ENCODE peak calls at places on chromosomes 5 and 9, in ten cellular contexts. One of them, this sample, is unnamed.

GRCh38 chr5:128534729-128535128 is 3.3 kb downstream of the FBN2 start:
- DNase-seq in fibroblast of lung: peak; percentile 70
- DNase-seq in left lung: no peak
- DNase-seq in cardiac muscle cell: peak; percentile 69
- DNase-seq in brain microvascular endothelial cell: no peak
- DNase-seq in heart right ventricle: no peak
- DNase-seq in PC-9: peak; percentile 34
- DNase-seq in dorsolateral prefrontal cortex: no peak
- DNase-seq in lung: no peak
- DNase-seq in AG04450: no peak
- DNase-seq in this sample: no peak

GRCh38 chr5:73119492-73120157 is 750 bp upstream of the TMEM171 start:
- DNase-seq in fibroblast of lung: no peak
- DNase-seq in left lung: peak; percentile 59
- DNase-seq in cardiac muscle cell: no peak
- DNase-seq in brain microvascular endothelial cell: no peak
- DNase-seq in heart right ventricle: no peak
- DNase-seq in PC-9: peak; percentile 59
- DNase-seq in dorsolateral prefrontal cortex: no peak
- DNase-seq in lung: no peak
- DNase-seq in AG04450: no peak
- DNase-seq in this sample: peak; percentile 71

GRCh38 chr5:125106881-125107280 is 360.4 kb upstream of the ZNF608 start:
- DNase-seq in fibroblast of lung: no peak
- DNase-seq in left lung: no peak
- DNase-seq in cardiac muscle cell: no peak
- DNase-seq in brain microvascular endothelial cell: no peak
- DNase-seq in heart right ventricle: no peak
- DNase-seq in PC-9: no peak
- DNase-seq in dorsolateral prefrontal cortex: no peak
- DNase-seq in lung: no peak
- DNase-seq in AG04450: no peak
- DNase-seq in this sample: no peak

GRCh38 chr5:115487168-115487567 is 57.4 kb downstream of the FEM1C start:
- DNase-seq in fibroblast of lung: no peak
- DNase-seq in left lung: no peak
- DNase-seq in cardiac muscle cell: no peak
- DNase-seq in brain microvascular endothelial cell: no peak
- DNase-seq in heart right ventricle: no peak
- DNase-seq in PC-9: no peak
- DNase-seq in dorsolateral prefrontal cortex: no peak
- DNase-seq in lung: no peak
- DNase-seq in AG04450: no peak
- DNase-seq in this sample: no peak

GRCh38 chr5:81020478-81021167 is 60.5 kb downstream of the RASGRF2 start:
- DNase-seq in fibroblast of lung: peak; percentile 57
- DNase-seq in left lung: no peak
- DNase-seq in cardiac muscle cell: no peak
- DNase-seq in brain microvascular endothelial cell: no peak
- DNase-seq in heart right ventricle: no peak
- DNase-seq in PC-9: peak; percentile 19
- DNase-seq in dorsolateral prefrontal cortex: no peak
- DNase-seq in lung: no peak
- DNase-seq in AG04450: no peak
- DNase-seq in this sample: no peak

GRCh38 chr5:148005788-148006520 is 57.8 kb upstream of the SPINK5 start:
- DNase-seq in fibroblast of lung: no peak
- DNase-seq in left lung: peak; percentile 19
- DNase-seq in cardiac muscle cell: no peak
- DNase-seq in brain microvascular endothelial cell: no peak
- DNase-seq in heart right ventricle: no peak
- DNase-seq in PC-9: no peak
- DNase-seq in dorsolateral prefrontal cortex: no peak
- DNase-seq in lung: no peak
- DNase-seq in AG04450: no peak
- DNase-seq in this sample: no peak

GRCh38 chr9:115758441-115758840 is 395.1 kb upstream of the PAPPA start:
- DNase-seq in fibroblast of lung: peak; percentile 56
- DNase-seq in left lung: no peak
- DNase-seq in cardiac muscle cell: no peak
- DNase-seq in brain microvascular endothelial cell: peak; percentile 60
- DNase-seq in heart right ventricle: no peak
- DNase-seq in PC-9: no peak
- DNase-seq in dorsolateral prefrontal cortex: no peak
- DNase-seq in lung: no peak
- DNase-seq in AG04450: no peak
- DNase-seq in this sample: no peak

GRCh38 chr5:2178071-2178477 is 295.3 kb upstream of the IRX4 start:
- DNase-seq in fibroblast of lung: no peak
- DNase-seq in left lung: no peak
- DNase-seq in cardiac muscle cell: no peak
- DNase-seq in brain microvascular endothelial cell: no peak
- DNase-seq in heart right ventricle: no peak
- DNase-seq in PC-9: no peak
- DNase-seq in dorsolateral prefrontal cortex: no peak
- DNase-seq in lung: no peak
- DNase-seq in AG04450: no peak
- DNase-seq in this sample: no peak

GRCh38 chr9:115198018-115198417 is 80.1 kb upstream of the TNC start:
- DNase-seq in fibroblast of lung: peak; percentile 80
- DNase-seq in left lung: no peak
- DNase-seq in cardiac muscle cell: no peak
- DNase-seq in brain microvascular endothelial cell: peak; percentile 74
- DNase-seq in heart right ventricle: peak; percentile 13
- DNase-seq in PC-9: no peak
- DNase-seq in dorsolateral prefrontal cortex: no peak
- DNase-seq in lung: peak; percentile 38
- DNase-seq in AG04450: no peak
- DNase-seq in this sample: peak; percentile 61

DNA sequence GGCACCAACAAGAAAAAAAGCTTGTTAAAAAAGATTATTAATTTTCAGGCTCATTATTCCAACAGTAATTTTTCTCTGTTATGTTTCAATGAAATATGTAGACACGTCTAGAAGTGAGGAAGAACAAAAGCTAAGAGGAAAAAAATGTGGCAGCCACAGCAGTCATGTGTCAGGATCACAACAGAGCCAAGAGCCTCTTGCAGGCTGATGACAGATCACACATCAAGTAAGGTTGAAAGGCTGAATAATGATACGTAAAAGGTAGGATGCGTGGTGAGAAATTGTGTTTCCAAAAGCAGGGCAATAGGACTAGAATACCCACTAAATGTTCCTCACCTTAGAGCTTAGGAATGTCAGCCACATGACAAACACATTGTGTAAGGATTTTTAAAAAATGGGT is 124.8 kb downstream of the HTR1A start:
- DNase-seq in fibroblast of lung: no peak
- DNase-seq in left lung: no peak
- DNase-seq in cardiac muscle cell: no peak
- DNase-seq in brain microvascular endothelial cell: no peak
- DNase-seq in heart right ventricle: no peak
- DNase-seq in PC-9: no peak
- DNase-seq in dorsolateral prefrontal cortex: no peak
- DNase-seq in lung: no peak
- DNase-seq in AG04450: no peak
- DNase-seq in this sample: no peak
- H3K27ac ChIP-seq in fibroblast of lung: no peak overlapping the region
- H3K27ac ChIP-seq in left lung: no peak overlapping the region
- H3K27ac ChIP-seq in cardiac muscle cell: no peak overlapping the region
- H3K27ac ChIP-seq in brain microvascular endothelial cell: no peak overlapping the region
- H3K27ac ChIP-seq in heart right ventricle: no peak overlapping the region
- H3K27ac ChIP-seq in PC-9: no peak overlapping the region
- H3K27ac ChIP-seq in dorsolateral prefrontal cortex: no peak overlapping the region
- H3K27ac ChIP-seq in lung: no peak overlapping the region
- H3K27ac ChIP-seq in AG04450: no peak overlapping the region
- H3K27ac ChIP-seq in this sample: no peak overlapping the region

GRCh38 chr5:32187675-32188074 is 13.6 kb upstream of the GOLPH3 start:
- DNase-seq in fibroblast of lung: no peak
- DNase-seq in left lung: no peak
- DNase-seq in cardiac muscle cell: no peak
- DNase-seq in brain microvascular endothelial cell: no peak
- DNase-seq in heart right ventricle: no peak
- DNase-seq in PC-9: no peak
- DNase-seq in dorsolateral prefrontal cortex: no peak
- DNase-seq in lung: no peak
- DNase-seq in AG04450: no peak
- DNase-seq in this sample: no peak
- TF ChIP-seq CTCF in fibroblast of lung: no peak
- TF ChIP-seq CTCF in left lung: no peak
- TF ChIP-seq CTCF in cardiac muscle cell: no peak
- TF ChIP-seq CTCF in brain microvascular endothelial cell: no peak
- TF ChIP-seq CTCF in heart right ventricle: no peak
- TF ChIP-seq CTCF in PC-9: no peak
- TF ChIP-seq CTCF in dorsolateral prefrontal cortex: no peak
- TF ChIP-seq CTCF in lung: no peak
- TF ChIP-seq CTCF in AG04450: no peak
- TF ChIP-seq CTCF in this sample: no peak

GRCh38 chr9:133167096-133167695 is 3.5 kb upstream of the GBGT1 start:
- DNase-seq in fibroblast of lung: no peak
- DNase-seq in left lung: no peak
- DNase-seq in cardiac muscle cell: no peak
- DNase-seq in brain microvascular endothelial cell: no peak
- DNase-seq in heart right ventricle: no peak
- DNase-seq in PC-9: no peak
- DNase-seq in dorsolateral prefrontal cortex: no peak
- DNase-seq in lung: no peak
- DNase-seq in AG04450: no peak
- DNase-seq in this sample: no peak

GRCh38 chr9:133168432-133168831 is 4.7 kb upstream of the GBGT1 start:
- DNase-seq in fibroblast of lung: no peak
- DNase-seq in left lung: no peak
- DNase-seq in cardiac muscle cell: no peak
- DNase-seq in brain microvascular endothelial cell: no peak
- DNase-seq in heart right ventricle: no peak
- DNase-seq in PC-9: no peak
- DNase-seq in dorsolateral prefrontal cortex: no peak
- DNase-seq in lung: no peak
- DNase-seq in AG04450: no peak
- DNase-seq in this sample: no peak

GRCh38 chr9:133167769-133168168 is 4.1 kb upstream of the GBGT1 start:
- DNase-seq in fibroblast of lung: no peak
- DNase-seq in left lung: no peak
- DNase-seq in cardiac muscle cell: no peak
- DNase-seq in brain microvascular endothelial cell: no peak
- DNase-seq in heart right ventricle: no peak
- DNase-seq in PC-9: no peak
- DNase-seq in dorsolateral prefrontal cortex: no peak
- DNase-seq in lung: no peak
- DNase-seq in AG04450: no peak
- DNase-seq in this sample: no peak

GRCh38 chr9:133170716-133171115 is 7.0 kb upstream of the GBGT1 start:
- DNase-seq in fibroblast of lung: no peak
- DNase-seq in left lung: no peak
- DNase-seq in cardiac muscle cell: no peak
- DNase-seq in brain microvascular endothelial cell: no peak
- DNase-seq in heart right ventricle: no peak
- DNase-seq in PC-9: no peak
- DNase-seq in dorsolateral prefrontal cortex: no peak
- DNase-seq in lung: no peak
- DNase-seq in AG04450: no peak
- DNase-seq in this sample: no peak

DNA sequence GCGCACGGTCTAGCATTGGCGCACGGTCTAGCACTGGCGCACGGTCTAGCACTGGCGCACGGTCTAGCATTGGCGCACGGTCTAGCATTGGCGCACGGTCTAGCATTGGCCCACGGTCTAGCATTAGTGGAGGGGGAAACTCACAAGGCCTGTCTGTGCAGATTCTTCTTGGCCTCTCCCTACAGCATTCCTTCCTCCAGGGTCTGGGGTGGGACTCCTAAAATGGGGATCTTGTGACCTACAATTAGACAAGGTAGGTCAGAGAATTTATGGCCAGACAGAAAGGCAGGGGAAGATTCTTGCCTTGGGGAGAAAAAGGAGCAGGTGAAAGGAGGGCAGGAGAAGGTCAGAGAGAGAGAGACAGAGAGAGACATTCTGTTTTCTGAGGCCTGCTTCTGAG is 5.4 kb upstream of the GBGT1 start:
- DNase-seq in fibroblast of lung: no peak
- DNase-seq in left lung: no peak
- DNase-seq in cardiac muscle cell: no peak
- DNase-seq in brain microvascular endothelial cell: no peak
- DNase-seq in heart right ventricle: no peak
- DNase-seq in PC-9: no peak
- DNase-seq in dorsolateral prefrontal cortex: no peak
- DNase-seq in lung: no peak
- DNase-seq in AG04450: no peak
- DNase-seq in this sample: no peak
- H3K27ac ChIP-seq in fibroblast of lung: no peak overlapping the region
- H3K27ac ChIP-seq in left lung: no peak overlapping the region
- H3K27ac ChIP-seq in cardiac muscle cell: no peak overlapping the region
- H3K27ac ChIP-seq in brain microvascular endothelial cell: no peak overlapping the region
- H3K27ac ChIP-seq in heart right ventricle: no peak overlapping the region
- H3K27ac ChIP-seq in PC-9: no peak overlapping the region
- H3K27ac ChIP-seq in dorsolateral prefrontal cortex: no peak overlapping the region
- H3K27ac ChIP-seq in lung: no peak overlapping the region
- H3K27ac ChIP-seq in AG04450: no peak overlapping the region
- H3K27ac ChIP-seq in this sample: no peak overlapping the region

GRCh38 chr9:135345775-135346433 is 133.7 kb upstream of the PPP1R26 start:
- DNase-seq in fibroblast of lung: no peak
- DNase-seq in left lung: peak; percentile 57
- DNase-seq in cardiac muscle cell: no peak
- DNase-seq in brain microvascular endothelial cell: no peak
- DNase-seq in heart right ventricle: no peak
- DNase-seq in PC-9: no peak
- DNase-seq in dorsolateral prefrontal cortex: no peak
- DNase-seq in lung: no peak
- DNase-seq in AG04450: no peak
- DNase-seq in this sample: no peak
- TF ChIP-seq CTCF in fibroblast of lung: no peak
- TF ChIP-seq CTCF in left lung: no peak
- TF ChIP-seq CTCF in cardiac muscle cell: no peak
- TF ChIP-seq CTCF in brain microvascular endothelial cell: no peak
- TF ChIP-seq CTCF in heart right ventricle: no peak
- TF ChIP-seq CTCF in PC-9: no peak
- TF ChIP-seq CTCF in dorsolateral prefrontal cortex: no peak
- TF ChIP-seq CTCF in lung: no peak
- TF ChIP-seq CTCF in AG04450: no peak
- TF ChIP-seq CTCF in this sample: no peak

This sample was measured in psoas muscle.